ENCODE peak calls at places on chromosomes 2 and 18, in four cellular contexts. A, E, L and R are unnamed samples.
A peak's percentile ranks its signal among the peaks of the same experiment; 100 is the strongest.

GRCh38 chr18:45688834-45689233 is 35.1 kb upstream of the SLC14A1 start:
- DNase-seq in A (no peak), E (no peak), L (no peak), R (no peak)

GRCh38 chr18:10416020-10416419 is 38.4 kb upstream of the APCDD1 start:
- DNase-seq in A (no peak), E (no peak), L (no peak), R (no peak)

GRCh38 chr18:74531043-74531442 is 3.3 kb upstream of the CNDP1 start:
- DNase-seq in A (no peak), E (no peak), L (no peak), R (no peak)

GRCh38 chr18:22606563-22607283 is 189.0 kb upstream of the CTAGE1 start:
- DNase-seq in A (no peak), E (no peak), L (no peak), R (peak; percentile 19)

GRCh38 chr2:108604196-108604595 is 69.9 kb downstream of the LIMS1 start:
- DNase-seq in A (no peak), E (no peak), L (no peak), R (no peak)

GRCh38 chr2:37421686-37422085 is 77.3 kb downstream of the QPCT start:
- DNase-seq in A (no peak), E (no peak), L (no peak), R (no peak)

GRCh38 chr18:13281406-13281805 is 62.8 kb downstream of the LDLRAD4 start:
- DNase-seq in A (no peak), E (no peak), L (no peak), R (no peak)

GRCh38 chr2:175004730-175004979 is 526 bp downstream of the CHN1 start:
- DNase-seq in A (no peak), E (peak; percentile 11), L (peak; percentile 82), R (no peak)

GRCh38 chr18:13241083-13241892 is 22.7 kb downstream of the LDLRAD4 start:
- DNase-seq in A (no peak), E (no peak), L (no peak), R (no peak)

GRCh38 chr2:70514612-70515055 is 39.0 kb downstream of the TGFA start:
- DNase-seq in A (no peak), E (no peak), L (no peak), R (no peak)

GRCh38 chr2:26185954-26186353 is 13.1 kb downstream of the GAREM2 start:
- DNase-seq in A (no peak), E (no peak), L (peak; percentile 31), R (no peak)

GRCh38 chr2:54067851-54068375 is 47.5 kb upstream of the ACYP2 start:
- DNase-seq in A (no peak), E (no peak), L (no peak), R (no peak)

GRCh38 chr2:135799738-135800137 is 37.2 kb downstream of the LCT start:
- DNase-seq in A (no peak), E (no peak), L (no peak), R (no peak)

GRCh38 chr2:95023222-95023597 is 2.3 kb upstream of the MAL start:
- DNase-seq in A (no peak), E (no peak), L (no peak), R (no peak)

GRCh38 chr2:395886-396285 is 108.0 kb upstream of the ALKAL2 start:
- DNase-seq in A (no peak), E (no peak), L (no peak), R (no peak)

GRCh38 chr18:34493099-34493544 is 217.0 kb upstream of the DTNA start:
- DNase-seq in A (no peak), E (no peak), L (peak; percentile 87), R (peak; percentile 61)

GRCh38 chr2:57804971-57805370 is 241.6 kb upstream of the VRK2 start:
- DNase-seq in A (peak; percentile 16), E (no peak), L (no peak), R (no peak)

GRCh38 chr2:112031916-112032582 is 23.0 kb upstream of the TMEM87B start:
- DNase-seq in A (no peak), E (no peak), L (no peak), R (no peak)

GRCh38 chr18:23126352-23127056 is 8.8 kb upstream of the CABLES1 start:
- DNase-seq in A (no peak), E (no peak), L (no peak), R (no peak)

GRCh38 chr2:83221258-83221657 is 1237.8 kb downstream of the SUCLG1 start:
- DNase-seq in A (no peak), E (no peak), L (no peak), R (no peak)

GRCh38 chr2:12502759-12503158 is 214.0 kb upstream of the TRIB2 start:
- DNase-seq in A (no peak), E (no peak), L (no peak), R (no peak)

GRCh38 chr2:139031722-139032121 is 251.5 kb upstream of the NXPH2 start:
- DNase-seq in A (peak; percentile 1), E (no peak), L (peak; percentile 14), R (peak; percentile 32)

GRCh38 chr2:83596592-83597339 is 862.3 kb downstream of the SUCLG1 start:
- DNase-seq in A (no peak), E (no peak), L (no peak), R (no peak)

GRCh38 chr2:65277791-65278449 is 50.3 kb downstream of the ACTR2 start:
- DNase-seq in A (no peak), E (no peak), L (no peak), R (no peak)

GRCh38 chr2:69667805-69668382 is 24.4 kb upstream of the AAK1 start:
- DNase-seq in A (no peak), E (no peak), L (no peak), R (no peak)

GRCh38 chr2:70751881-70752280 is 16.1 kb downstream of the ADD2 start:
- DNase-seq in A (no peak), E (no peak), L (no peak), R (no peak)

GRCh38 chr18:44033144-44033543 is 647.5 kb upstream of the SETBP1 start:
- DNase-seq in A (peak; percentile 4), E (no peak), L (no peak), R (no peak)
- TF ChIP-seq USF1 in A (no peak), E (no peak), L (no peak), R (no peak)

DNA sequence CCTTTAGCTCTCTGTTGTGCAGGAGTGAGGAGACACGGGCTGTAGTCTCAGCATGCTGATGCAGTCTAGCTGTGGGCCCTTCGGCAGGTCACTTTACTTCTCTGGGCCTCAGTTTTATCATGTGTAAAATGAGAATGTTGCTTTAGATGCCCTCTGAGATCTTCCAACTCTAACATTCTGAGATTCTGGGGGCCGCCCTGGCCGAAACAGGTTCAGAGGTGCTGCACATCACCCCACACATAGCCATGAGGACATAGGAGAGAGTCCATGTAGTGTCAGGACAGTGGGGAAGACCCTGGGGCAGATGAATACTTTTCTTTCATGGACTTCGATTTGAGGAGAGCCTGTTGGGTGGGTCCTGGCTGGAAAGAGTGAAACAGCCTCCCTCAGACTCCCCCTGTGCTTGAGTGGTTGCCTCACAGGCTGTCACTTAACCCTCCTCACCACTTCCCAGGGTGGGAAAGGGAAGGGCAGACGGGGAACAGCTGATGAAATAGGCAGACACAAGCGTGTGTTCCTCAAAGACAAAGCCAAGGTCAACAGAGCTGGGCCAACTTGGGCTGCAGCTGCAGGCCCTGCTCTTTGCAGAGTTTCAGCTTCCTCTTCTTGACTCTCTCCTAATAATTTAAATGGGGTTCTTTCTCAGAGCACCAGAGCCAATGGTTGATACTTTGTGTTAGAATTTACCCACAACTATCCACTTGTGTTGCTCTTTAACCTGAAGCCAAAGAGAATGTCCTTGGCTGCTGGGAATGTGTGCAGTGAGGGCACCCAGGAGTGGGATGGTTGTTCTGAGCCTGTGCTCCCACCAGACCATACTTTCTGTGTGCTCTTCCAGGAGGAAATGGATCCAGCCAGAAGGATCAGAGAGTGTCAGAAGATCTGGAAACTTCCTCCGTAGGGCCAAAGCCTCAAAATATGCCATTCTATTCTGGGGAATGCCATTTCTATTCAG is 14.7 kb upstream of the MRPL33 start:
- DNase-seq in A (no peak), E (no peak), L (no peak), R (no peak)
- TF ChIP-seq USF1 in A (no peak), E (no peak), L (no peak), R (no peak)

GRCh38 chr2:177622516-177622915 is 229.9 kb downstream of the AGPS start:
- DNase-seq in A (no peak), E (no peak), L (no peak), R (peak; percentile 14)
- TF ChIP-seq USF1 in A (no peak), E (no peak), L (no peak), R (no peak)

DNA sequence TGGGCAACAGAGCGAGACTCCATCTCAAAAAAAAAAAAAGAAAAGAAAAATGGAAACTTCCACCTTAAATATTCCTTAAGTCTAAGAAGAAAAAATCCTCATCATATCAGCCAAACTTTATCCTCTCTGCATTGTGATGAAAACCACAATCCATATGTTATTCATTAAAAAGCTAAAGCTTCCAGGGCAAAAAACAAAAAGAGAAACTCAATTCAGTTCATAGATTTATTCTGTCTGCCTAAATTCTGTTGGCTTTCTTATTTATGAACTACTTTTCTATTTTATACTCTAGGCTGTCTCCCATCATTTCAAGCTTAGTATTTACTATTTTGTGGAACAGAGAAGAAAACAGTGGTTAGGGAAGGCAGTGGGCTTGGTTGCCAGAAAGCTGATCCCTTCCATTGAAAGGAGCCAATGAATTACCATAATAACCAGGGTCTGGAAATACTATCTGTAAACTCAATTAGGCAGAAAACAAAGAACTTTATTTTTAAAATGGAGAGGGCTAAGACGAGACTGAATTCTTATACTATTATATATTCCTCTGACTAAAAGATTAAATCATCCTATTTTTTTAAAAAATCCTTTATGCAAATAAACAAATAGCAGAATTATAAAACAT is 71.8 kb downstream of the RAPH1 start:
- DNase-seq in A (no peak), E (no peak), L (peak; percentile 54), R (no peak)
- TF ChIP-seq USF1 in A (no peak), E (no peak), L (no peak), R (no peak)

GRCh38 chr2:146898083-146898482 is 946.7 kb upstream of the ACVR2A start:
- DNase-seq in A (no peak), E (no peak), L (no peak), R (no peak)

GRCh38 chr2:146893500-146894041 is 951.3 kb upstream of the ACVR2A start:
- DNase-seq in A (no peak), E (no peak), L (no peak), R (no peak)

GRCh38 chr2:146890491-146890890 is 954.3 kb upstream of the ACVR2A start:
- DNase-seq in A (no peak), E (no peak), L (no peak), R (no peak)

DNA sequence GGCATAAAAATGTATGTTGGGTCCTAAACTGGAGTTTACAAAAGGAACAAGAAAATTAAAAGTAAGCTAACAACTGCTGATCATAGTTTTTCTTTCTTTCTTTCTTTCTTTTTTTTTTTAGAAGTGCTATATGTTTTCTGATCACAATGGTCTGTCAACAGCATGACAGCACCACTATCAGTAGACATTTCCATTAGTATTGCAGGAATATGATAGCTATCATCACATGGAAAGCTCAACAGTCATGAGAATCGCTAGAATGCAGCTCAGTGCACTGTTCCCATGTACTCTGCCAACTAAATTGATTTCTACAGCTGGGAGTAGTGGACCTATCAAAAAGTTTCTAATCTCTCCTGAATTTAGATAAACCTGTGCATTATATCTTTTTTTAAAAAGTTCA is 950.3 kb upstream of the ACVR2A start:
- DNase-seq in A (no peak), E (no peak), L (no peak), R (no peak)
- TF ChIP-seq USF1 in A (no peak), E (no peak), L (no peak), R (no peak)

DNA sequence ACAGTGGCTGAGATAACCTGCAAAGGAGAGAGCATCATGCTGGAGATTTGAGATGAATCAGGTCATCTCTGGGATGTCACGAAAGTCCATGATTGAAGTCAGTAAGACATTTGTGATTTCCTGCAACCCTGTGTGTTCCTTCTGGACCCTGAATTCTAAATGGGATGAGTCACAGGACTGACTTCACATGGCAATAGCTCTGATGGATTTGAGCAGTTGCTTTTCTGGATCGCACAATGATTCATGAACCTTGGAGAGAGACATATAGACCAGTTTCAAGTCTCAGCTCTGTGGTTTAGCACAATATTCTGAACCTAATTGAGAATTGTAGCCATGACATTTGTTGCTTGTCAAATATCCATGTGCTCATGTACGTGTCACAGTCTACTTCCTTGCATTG is 103.0 kb downstream of the TSN start:
- DNase-seq in A (no peak), E (no peak), L (no peak), R (no peak)
- TF ChIP-seq USF1 in A (no peak), E (no peak), L (no peak), R (no peak)